ENCODE peak calls at places on chromosomes 6 and 20, in seven cellular contexts. One of them, this sample, is unnamed.
A peak's percentile ranks its signal among the peaks of the same experiment; 100 is the strongest.

GRCh38 chr20:39822667-39823066 is 860.5 kb downstream of the DHX35 start:
- DNase-seq in Calu3: no peak
- DNase-seq in CD8-positive, alpha-beta T cell: no peak
- DNase-seq in kidney: no peak
- DNase-seq in fibroblast of lung: peak; percentile 84
- DNase-seq in RWPE1: no peak
- DNase-seq in astrocyte of the cerebellum: peak; percentile 52
- DNase-seq in this sample: no peak

GRCh38 chr6:106555767-106556166 is 73.5 kb downstream of the RTN4IP1 start:
- DNase-seq in astrocyte of the cerebellum: no peak
- DNase-seq in kidney: no peak
- DNase-seq in fibroblast of lung: no peak
- DNase-seq in CD8-positive, alpha-beta T cell: no peak
- DNase-seq in Calu3: no peak
- DNase-seq in RWPE1: no peak
- DNase-seq in this sample: no peak

GRCh38 chr6:42511803-42512422 is 51.9 kb upstream of the UBR2 start:
- DNase-seq in astrocyte of the cerebellum: no peak
- DNase-seq in RWPE1: no peak
- DNase-seq in Calu3: no peak
- DNase-seq in CD8-positive, alpha-beta T cell: no peak
- DNase-seq in fibroblast of lung: peak; percentile 77
- DNase-seq in kidney: no peak
- DNase-seq in this sample: no peak

GRCh38 chr6:157741321-157741720 is 81.7 kb upstream of the SNX9 start:
- DNase-seq in kidney: no peak
- DNase-seq in astrocyte of the cerebellum: no peak
- DNase-seq in fibroblast of lung: no peak
- DNase-seq in CD8-positive, alpha-beta T cell: no peak
- DNase-seq in Calu3: no peak
- DNase-seq in RWPE1: no peak
- DNase-seq in this sample: no peak

GRCh38 chr6:161396539-161396938 is 122.7 kb upstream of the AGPAT4 start:
- DNase-seq in astrocyte of the cerebellum: no peak
- DNase-seq in CD8-positive, alpha-beta T cell: no peak
- DNase-seq in RWPE1: no peak
- DNase-seq in Calu3: no peak
- DNase-seq in fibroblast of lung: no peak
- DNase-seq in kidney: no peak
- DNase-seq in this sample: no peak

GRCh38 chr20:38158701-38159325 is 6.3 kb downstream of the TGM2 start:
- DNase-seq in kidney: peak; percentile 85
- DNase-seq in CD8-positive, alpha-beta T cell: no peak
- DNase-seq in fibroblast of lung: no peak
- DNase-seq in astrocyte of the cerebellum: no peak
- DNase-seq in Calu3: no peak
- DNase-seq in RWPE1: no peak
- DNase-seq in this sample: no peak

GRCh38 chr6:120682145-120682544 is 652.1 kb downstream of the TBC1D32 start:
- DNase-seq in astrocyte of the cerebellum: no peak
- DNase-seq in fibroblast of lung: no peak
- DNase-seq in RWPE1: no peak
- DNase-seq in CD8-positive, alpha-beta T cell: no peak
- DNase-seq in kidney: no peak
- DNase-seq in Calu3: no peak
- DNase-seq in this sample: no peak

GRCh38 chr6:45965787-45966186 is 49.9 kb downstream of the CLIC5 start:
- DNase-seq in CD8-positive, alpha-beta T cell: no peak
- DNase-seq in astrocyte of the cerebellum: peak; percentile 34
- DNase-seq in RWPE1: peak; percentile 51
- DNase-seq in Calu3: no peak
- DNase-seq in fibroblast of lung: peak; percentile 84
- DNase-seq in kidney: no peak
- DNase-seq in this sample: no peak

GRCh38 chr6:131678401-131678800 is 22.8 kb downstream of the OR2A4 start:
- DNase-seq in RWPE1: no peak
- DNase-seq in kidney: no peak
- DNase-seq in astrocyte of the cerebellum: no peak
- DNase-seq in CD8-positive, alpha-beta T cell: no peak
- DNase-seq in Calu3: no peak
- DNase-seq in fibroblast of lung: no peak
- DNase-seq in this sample: no peak

GRCh38 chr20:50305636-50306477 is 115.2 kb downstream of the CEBPB start:
- DNase-seq in kidney: peak; percentile 86
- DNase-seq in CD8-positive, alpha-beta T cell: no peak
- DNase-seq in fibroblast of lung: no peak
- DNase-seq in Calu3: no peak
- DNase-seq in RWPE1: no peak
- DNase-seq in astrocyte of the cerebellum: no peak
- DNase-seq in this sample: no peak

GRCh38 chr20:51661609-51662178 is 106.5 kb downstream of the ATP9A start:
- DNase-seq in CD8-positive, alpha-beta T cell: no peak
- DNase-seq in RWPE1: peak; percentile 67
- DNase-seq in fibroblast of lung: peak; percentile 84
- DNase-seq in Calu3: peak; percentile 18
- DNase-seq in astrocyte of the cerebellum: no peak
- DNase-seq in kidney: no peak
- DNase-seq in this sample: no peak

GRCh38 chr6:10390495-10391298 is 24.2 kb downstream of the TFAP2A start:
- DNase-seq in fibroblast of lung: no peak
- DNase-seq in kidney: no peak
- DNase-seq in RWPE1: no peak
- DNase-seq in Calu3: no peak
- DNase-seq in astrocyte of the cerebellum: no peak
- DNase-seq in CD8-positive, alpha-beta T cell: no peak
- DNase-seq in this sample: no peak

GRCh38 chr6:17339308-17339670 is 54.1 kb upstream of the CAP2 start:
- DNase-seq in kidney: no peak
- DNase-seq in fibroblast of lung: no peak
- DNase-seq in astrocyte of the cerebellum: no peak
- DNase-seq in RWPE1: no peak
- DNase-seq in Calu3: no peak
- DNase-seq in CD8-positive, alpha-beta T cell: no peak
- DNase-seq in this sample: no peak

GRCh38 chr6:109804020-109804419 is 112.9 kb downstream of the FIG4 start:
- DNase-seq in RWPE1: no peak
- DNase-seq in CD8-positive, alpha-beta T cell: no peak
- DNase-seq in fibroblast of lung: peak; percentile 19
- DNase-seq in astrocyte of the cerebellum: no peak
- DNase-seq in Calu3: no peak
- DNase-seq in kidney: no peak
- DNase-seq in this sample: no peak
- TF ChIP-seq CTCF in RWPE1: no peak
- TF ChIP-seq CTCF in CD8-positive, alpha-beta T cell: no peak
- TF ChIP-seq CTCF in fibroblast of lung: no peak
- TF ChIP-seq CTCF in astrocyte of the cerebellum: no peak
- TF ChIP-seq CTCF in Calu3: no peak
- TF ChIP-seq CTCF in kidney: no peak
- TF ChIP-seq CTCF in this sample: no peak

GRCh38 chr20:44537993-44538392 is 16.1 kb upstream of the SERINC3 start:
- DNase-seq in RWPE1: no peak
- DNase-seq in fibroblast of lung: no peak
- DNase-seq in CD8-positive, alpha-beta T cell: no peak
- DNase-seq in astrocyte of the cerebellum: no peak
- DNase-seq in kidney: no peak
- DNase-seq in Calu3: no peak
- DNase-seq in this sample: no peak
- TF ChIP-seq CTCF in RWPE1: no peak
- TF ChIP-seq CTCF in fibroblast of lung: peak; percentile 32
- TF ChIP-seq CTCF in CD8-positive, alpha-beta T cell: no peak
- TF ChIP-seq CTCF in astrocyte of the cerebellum: peak; percentile 31
- TF ChIP-seq CTCF in kidney: peak; percentile 3
- TF ChIP-seq CTCF in Calu3: no peak
- TF ChIP-seq CTCF in this sample: no peak

GRCh38 chr20:16573011-16573965 is at the start of gene KIF16B:
- DNase-seq in astrocyte of the cerebellum: peak; percentile 66
- DNase-seq in Calu3: peak; percentile 81
- DNase-seq in kidney: peak; percentile 95
- DNase-seq in CD8-positive, alpha-beta T cell: peak; percentile 35
- DNase-seq in RWPE1: peak; percentile 90
- DNase-seq in fibroblast of lung: peak; percentile 89
- DNase-seq in this sample: peak; percentile 93
- TF ChIP-seq CTCF in astrocyte of the cerebellum: peak; percentile 7
- TF ChIP-seq CTCF in Calu3: no peak
- TF ChIP-seq CTCF in kidney: peak; percentile 9
- TF ChIP-seq CTCF in CD8-positive, alpha-beta T cell: no peak
- TF ChIP-seq CTCF in RWPE1: peak; percentile 27
- TF ChIP-seq CTCF in fibroblast of lung: no peak
- TF ChIP-seq CTCF in this sample: no peak

GRCh38 chr6:90648873-90649272 is 62.0 kb upstream of the MAP3K7 start:
- DNase-seq in kidney: no peak
- DNase-seq in Calu3: no peak
- DNase-seq in RWPE1: no peak
- DNase-seq in astrocyte of the cerebellum: no peak
- DNase-seq in fibroblast of lung: no peak
- DNase-seq in CD8-positive, alpha-beta T cell: no peak
- DNase-seq in this sample: no peak

GRCh38 chr6:90646936-90647335 is 60.1 kb upstream of the MAP3K7 start:
- DNase-seq in RWPE1: peak; percentile 17
- DNase-seq in kidney: no peak
- DNase-seq in astrocyte of the cerebellum: no peak
- DNase-seq in Calu3: no peak
- DNase-seq in fibroblast of lung: no peak
- DNase-seq in CD8-positive, alpha-beta T cell: no peak
- DNase-seq in this sample: no peak

GRCh38 chr6:90644492-90644891 is 57.6 kb upstream of the MAP3K7 start:
- DNase-seq in Calu3: no peak
- DNase-seq in astrocyte of the cerebellum: no peak
- DNase-seq in CD8-positive, alpha-beta T cell: no peak
- DNase-seq in kidney: no peak
- DNase-seq in fibroblast of lung: no peak
- DNase-seq in RWPE1: no peak
- DNase-seq in this sample: no peak

GRCh38 chr6:90643366-90643765 is 56.5 kb upstream of the MAP3K7 start:
- DNase-seq in fibroblast of lung: no peak
- DNase-seq in CD8-positive, alpha-beta T cell: no peak
- DNase-seq in kidney: no peak
- DNase-seq in RWPE1: no peak
- DNase-seq in Calu3: no peak
- DNase-seq in astrocyte of the cerebellum: peak; percentile 12
- DNase-seq in this sample: no peak

DNA sequence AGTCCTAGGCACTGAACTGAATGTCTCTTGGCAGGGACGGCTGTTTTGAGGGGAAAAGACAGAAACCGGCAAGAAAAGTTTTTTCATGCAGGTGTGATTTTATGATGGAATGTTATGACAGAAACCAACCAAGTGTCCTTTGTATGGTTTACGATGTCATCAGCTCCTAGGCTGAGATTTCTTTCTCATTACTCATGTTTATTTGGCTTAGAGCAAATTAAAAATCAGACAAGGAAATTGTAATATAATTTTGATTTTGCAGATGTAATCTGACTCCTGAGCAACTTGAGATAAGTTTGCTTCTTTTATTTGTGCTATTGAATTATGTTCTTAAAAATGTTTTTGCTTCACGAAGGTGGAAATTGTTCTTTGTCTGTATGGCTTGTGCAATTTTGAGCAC is 58.8 kb upstream of the MAP3K7 start:
- DNase-seq in astrocyte of the cerebellum: no peak
- DNase-seq in fibroblast of lung: no peak
- DNase-seq in Calu3: no peak
- DNase-seq in kidney: no peak
- DNase-seq in CD8-positive, alpha-beta T cell: no peak
- DNase-seq in RWPE1: no peak
- DNase-seq in this sample: no peak
- TF ChIP-seq CTCF in astrocyte of the cerebellum: no peak
- TF ChIP-seq CTCF in fibroblast of lung: no peak
- TF ChIP-seq CTCF in Calu3: no peak
- TF ChIP-seq CTCF in kidney: no peak
- TF ChIP-seq CTCF in CD8-positive, alpha-beta T cell: no peak
- TF ChIP-seq CTCF in RWPE1: no peak
- TF ChIP-seq CTCF in this sample: no peak

GRCh38 chr6:44892579-44892978 is 435.6 kb upstream of the RUNX2 start:
- DNase-seq in fibroblast of lung: peak; percentile 14
- DNase-seq in Calu3: no peak
- DNase-seq in kidney: no peak
- DNase-seq in CD8-positive, alpha-beta T cell: no peak
- DNase-seq in astrocyte of the cerebellum: no peak
- DNase-seq in RWPE1: no peak
- DNase-seq in this sample: no peak
- TF ChIP-seq CTCF in fibroblast of lung: no peak
- TF ChIP-seq CTCF in Calu3: no peak
- TF ChIP-seq CTCF in kidney: no peak
- TF ChIP-seq CTCF in CD8-positive, alpha-beta T cell: no peak
- TF ChIP-seq CTCF in astrocyte of the cerebellum: no peak
- TF ChIP-seq CTCF in RWPE1: no peak
- TF ChIP-seq CTCF in this sample: no peak

DNA sequence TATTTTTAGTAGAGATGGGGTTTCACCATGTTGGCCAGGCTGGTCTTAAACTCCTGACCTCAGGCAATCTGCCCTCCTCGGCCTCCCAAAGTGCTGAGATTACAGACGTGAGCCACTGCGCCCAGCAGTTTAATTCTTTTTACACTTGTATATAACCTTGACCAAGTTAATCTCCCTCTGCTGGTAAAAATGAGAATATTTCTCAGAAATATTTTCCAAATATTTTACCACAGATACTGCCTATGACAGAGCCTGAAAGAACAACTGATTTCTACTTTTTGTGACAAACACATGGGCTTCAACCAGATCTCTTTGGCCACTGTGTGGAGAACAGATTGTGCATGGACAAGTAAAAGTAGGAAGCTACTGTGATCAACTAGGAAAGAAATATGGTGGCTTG is 21.2 kb upstream of the NHSL1 start:
- DNase-seq in CD8-positive, alpha-beta T cell: no peak
- DNase-seq in astrocyte of the cerebellum: no peak
- DNase-seq in Calu3: no peak
- DNase-seq in RWPE1: peak; percentile 13
- DNase-seq in kidney: no peak
- DNase-seq in fibroblast of lung: no peak
- DNase-seq in this sample: no peak
- TF ChIP-seq CTCF in CD8-positive, alpha-beta T cell: peak; percentile 39
- TF ChIP-seq CTCF in astrocyte of the cerebellum: peak; percentile 17
- TF ChIP-seq CTCF in Calu3: no peak
- TF ChIP-seq CTCF in RWPE1: peak; percentile 30
- TF ChIP-seq CTCF in kidney: peak; percentile 17
- TF ChIP-seq CTCF in fibroblast of lung: peak; percentile 15
- TF ChIP-seq CTCF in this sample: no peak

DNA sequence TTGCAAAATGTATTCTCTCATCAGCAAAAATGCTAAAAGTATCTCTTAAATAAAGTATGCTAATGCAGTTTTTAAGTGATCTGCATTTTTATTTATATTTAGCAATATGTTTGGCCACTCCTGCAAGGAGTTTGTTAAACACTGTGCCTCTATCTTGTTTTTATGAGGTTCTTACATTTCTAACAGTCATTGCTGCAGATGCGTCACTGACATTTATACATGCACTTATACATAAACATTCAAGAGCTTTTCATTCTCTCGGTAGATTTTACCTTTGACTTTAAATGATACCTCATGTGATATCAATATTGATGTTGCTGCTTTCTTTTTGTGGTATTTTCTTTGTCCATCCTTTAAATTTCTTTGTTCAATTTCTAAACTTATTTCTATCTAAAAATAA is 102.9 kb upstream of the SSTR4 start:
- DNase-seq in astrocyte of the cerebellum: no peak
- DNase-seq in kidney: no peak
- DNase-seq in RWPE1: no peak
- DNase-seq in CD8-positive, alpha-beta T cell: no peak
- DNase-seq in fibroblast of lung: no peak
- DNase-seq in Calu3: no peak
- DNase-seq in this sample: no peak
- TF ChIP-seq CTCF in astrocyte of the cerebellum: no peak
- TF ChIP-seq CTCF in kidney: no peak
- TF ChIP-seq CTCF in RWPE1: no peak
- TF ChIP-seq CTCF in CD8-positive, alpha-beta T cell: no peak
- TF ChIP-seq CTCF in fibroblast of lung: no peak
- TF ChIP-seq CTCF in Calu3: no peak
- TF ChIP-seq CTCF in this sample: no peak

GRCh38 chr6:151451417-151451949 is 443 bp downstream of the RMND1 start:
- DNase-seq in CD8-positive, alpha-beta T cell: no peak
- DNase-seq in Calu3: no peak
- DNase-seq in astrocyte of the cerebellum: no peak
- DNase-seq in fibroblast of lung: no peak
- DNase-seq in kidney: no peak
- DNase-seq in RWPE1: no peak
- DNase-seq in this sample: no peak
- TF ChIP-seq CTCF in CD8-positive, alpha-beta T cell: no peak
- TF ChIP-seq CTCF in Calu3: no peak
- TF ChIP-seq CTCF in astrocyte of the cerebellum: no peak
- TF ChIP-seq CTCF in fibroblast of lung: no peak
- TF ChIP-seq CTCF in kidney: no peak
- TF ChIP-seq CTCF in RWPE1: no peak
- TF ChIP-seq CTCF in this sample: no peak